ENCODE peak calls at places on chromosomes 7 and 10, in ten cellular contexts. S is CD4-positive, alpha-beta T cell; W is CD8-positive, alpha-beta memory T cell; C is endothelial cell; P is LoVo; L is T1000; E is astrocyte of the spinal cord; F is NT2/D1; N is left ventricle myocardium inferior; M is GM23248. R is an unnamed sample.

GRCh38 chr7:52956379-52956915 is 79.0 kb upstream of the POM121L12 start:
- DNase-seq in S (no peak), W (no peak), C (no peak), P (peak), L (no peak), E (no peak), F (no peak), N (no peak), M (no peak), R (no peak)

GRCh38 chr7:50739744-50740455 is 42.8 kb downstream of the GRB10 start:
- DNase-seq in S (peak), W (peak), C (no peak), P (no peak), L (no peak), E (no peak), F (no peak), N (no peak), M (peak), R (no peak)

GRCh38 chr7:71637578-71637977 is 505.6 kb downstream of the GALNT17 start:
- DNase-seq in S (no peak), W (no peak), C (no peak), P (no peak), L (peak), E (peak), F (no peak), N (no peak), M (peak), R (no peak)

GRCh38 chr10:122021828-122022227 is 32.9 kb downstream of the TACC2 start:
- DNase-seq in S (no peak), W (no peak), C (no peak), P (no peak), L (no peak), E (no peak), F (no peak), N (no peak), M (no peak), R (no peak)

GRCh38 chr10:8075282-8076260 is 21.1 kb downstream of the GATA3 start:
- DNase-seq in S (no peak), W (no peak), C (no peak), P (no peak), L (no peak), E (no peak), F (no peak), N (no peak), M (no peak), R (no peak)

GRCh38 chr10:14584643-14585042 is 190.1 kb downstream of the FAM107B start:
- DNase-seq in S (no peak), W (peak), C (no peak), P (no peak), L (no peak), E (no peak), F (no peak), N (no peak), M (no peak), R (no peak)

GRCh38 chr10:47457826-47458225 is 26.1 kb downstream of the ANXA8 start:
- DNase-seq in S (no peak), W (no peak), C (no peak), P (no peak), L (no peak), E (no peak), F (no peak), N (no peak), M (no peak), R (no peak)

GRCh38 chr7:53541467-53541866 is 506.0 kb downstream of the POM121L12 start:
- DNase-seq in S (no peak), W (no peak), C (no peak), P (no peak), L (no peak), E (no peak), F (no peak), N (no peak), M (no peak), R (no peak)

GRCh38 chr10:14604181-14605142 is 170.2 kb downstream of the FAM107B start:
- DNase-seq in S (peak), W (peak), C (peak), P (peak), L (peak), E (peak), F (no peak), N (peak), M (peak), R (peak)

GRCh38 chr7:11203688-11204087 is 230.0 kb downstream of the PHF14 start:
- DNase-seq in S (no peak), W (no peak), C (no peak), P (no peak), L (no peak), E (no peak), F (no peak), N (peak), M (no peak), R (no peak)

GRCh38 chr10:12333382-12334185 is 15.8 kb upstream of the CAMK1D start:
- DNase-seq in S (peak), W (peak), C (no peak), P (peak), L (peak), E (peak), F (no peak), N (peak), M (peak), R (no peak)

GRCh38 chr7:44057849-44058758 is 7.3 kb downstream of the PGAM2 start:
- DNase-seq in S (no peak), W (no peak), C (no peak), P (no peak), L (no peak), E (no peak), F (no peak), N (peak), M (no peak), R (peak)

GRCh38 chr10:14235511-14235910 is 95.2 kb downstream of the FRMD4A start:
- DNase-seq in S (no peak), W (no peak), C (no peak), P (no peak), L (no peak), E (no peak), F (no peak), N (no peak), M (no peak), R (no peak)

GRCh38 chr7:876972-877311 is 588 bp downstream of the GET4 start:
- DNase-seq in S (peak), W (no peak), C (no peak), P (no peak), L (no peak), E (no peak), F (no peak), N (no peak), M (peak), R (no peak)

GRCh38 chr7:36010656-36011587 is 142.1 kb upstream of the EEPD1 start:
- DNase-seq in S (no peak), W (no peak), C (no peak), P (no peak), L (no peak), E (no peak), F (no peak), N (no peak), M (no peak), R (no peak)

GRCh38 chr7:156106107-156106426 is 293.8 kb upstream of the SHH start:
- DNase-seq in S (no peak), W (no peak), C (no peak), P (no peak), L (no peak), E (no peak), F (no peak), N (no peak), M (no peak), R (no peak)

GRCh38 chr7:151705744-151706567 is 171.0 kb downstream of the PRKAG2 start:
- DNase-seq in S (peak), W (no peak), C (peak), P (peak), L (no peak), E (no peak), F (no peak), N (peak), M (peak), R (peak)

GRCh38 chr7:47720141-47720906 is 138.4 kb upstream of the TNS3 start:
- DNase-seq in S (no peak), W (no peak), C (no peak), P (no peak), L (no peak), E (peak), F (no peak), N (peak), M (peak), R (peak)

GRCh38 chr7:159012353-159013069 is 132.2 kb downstream of the VIPR2 start:
- DNase-seq in S (no peak), W (no peak), C (no peak), P (no peak), L (no peak), E (no peak), F (no peak), N (peak), M (peak), R (no peak)

GRCh38 chr10:59804220-59804619 is 51.0 kb upstream of the MRLN start:
- DNase-seq in S (no peak), W (no peak), C (no peak), P (no peak), L (no peak), E (no peak), F (no peak), N (no peak), M (no peak), R (no peak)

GRCh38 chr10:15472431-15473400 is 101.6 kb upstream of the FAM171A1 start:
- DNase-seq in S (no peak), W (no peak), C (no peak), P (no peak), L (peak), E (peak), F (peak), N (no peak), M (peak), R (no peak)

GRCh38 chr10:50310560-50311174 is 59.4 kb upstream of the ASAH2 start:
- DNase-seq in S (no peak), W (no peak), C (peak), P (no peak), L (no peak), E (no peak), F (peak), N (no peak), M (no peak), R (peak)

GRCh38 chr7:136942396-136942795 is 73.9 kb downstream of the CHRM2 start:
- DNase-seq in S (no peak), W (no peak), C (no peak), P (no peak), L (no peak), E (no peak), F (no peak), N (no peak), M (no peak), R (no peak)

GRCh38 chr7:88229302-88229870 is 9.5 kb upstream of the SRI start:
- DNase-seq in S (no peak), W (no peak), C (no peak), P (peak), L (no peak), E (no peak), F (no peak), N (no peak), M (no peak), R (no peak)

GRCh38 chr10:20745556-20745955 is 151.6 kb downstream of the NEBL start:
- DNase-seq in S (no peak), W (no peak), C (no peak), P (no peak), L (no peak), E (no peak), F (no peak), N (no peak), M (no peak), R (no peak)

GRCh38 chr10:132571565-132572544 is 34.3 kb downstream of the INPP5A start:
- DNase-seq in S (peak), W (peak), C (no peak), P (peak), L (peak), E (peak), F (no peak), N (no peak), M (peak), R (peak)

GRCh38 chr7:24842449-24843241 is 85.4 kb upstream of the GSDME start:
- DNase-seq in S (no peak), W (no peak), C (no peak), P (no peak), L (no peak), E (peak), F (no peak), N (no peak), M (peak), R (peak)

GRCh38 chr7:131115340-131115739 is 212.3 kb upstream of the MKLN1 start:
- DNase-seq in S (no peak), W (no peak), C (no peak), P (no peak), L (no peak), E (no peak), F (no peak), N (no peak), M (no peak), R (no peak)

GRCh38 chr7:47405921-47406765 is 175.8 kb downstream of the TNS3 start:
- DNase-seq in S (no peak), W (no peak), C (no peak), P (peak), L (no peak), E (peak), F (no peak), N (peak), M (peak), R (no peak)

GRCh38 chr7:122384528-122384927 is 80.0 kb upstream of the FEZF1 start:
- DNase-seq in S (no peak), W (no peak), C (no peak), P (no peak), L (no peak), E (no peak), F (no peak), N (no peak), M (no peak), R (no peak)

GRCh38 chr7:151436446-151437162 is 3.3 kb downstream of the CRYGN start:
- DNase-seq in S (no peak), W (no peak), C (no peak), P (no peak), L (no peak), E (no peak), F (no peak), N (no peak), M (no peak), R (no peak)

GRCh38 chr10:71300555-71301370 is 18.3 kb upstream of the SLC29A3 start:
- DNase-seq in S (no peak), W (no peak), C (no peak), P (no peak), L (no peak), E (no peak), F (no peak), N (no peak), M (no peak), R (no peak)